ENCODE peak calls at places on chromosomes 2 and 18, in five cellular contexts. N is NCI-H510A, F is HFFc6, C is AG09309, U is GDM1. Q is an unnamed sample.
A peak's percentile ranks its signal among the peaks of the same experiment; 100 is the strongest.

GRCh38 chr2:237026981-237027711 is 58.5 kb upstream of the COPS8 start:
- DNase-seq in U (peak; percentile 37), F (peak; percentile 66), N (peak; percentile 59), C (peak; percentile 25), Q (peak; percentile 35)

GRCh38 chr2:9170458-9171130 is 36.0 kb upstream of the ASAP2 start:
- DNase-seq in U (no peak), F (no peak), C (no peak), N (peak; percentile 19), Q (no peak)

GRCh38 chr18:54209471-54210180 is 14.8 kb downstream of the MBD2 start:
- DNase-seq in C (no peak), U (no peak), F (no peak), N (no peak), Q (no peak)

GRCh38 chr2:70529663-70530062 is 24.0 kb downstream of the TGFA start:
- DNase-seq in N (no peak), F (no peak), C (no peak), U (no peak), Q (no peak)

GRCh38 chr18:6971823-6972478 is 145.6 kb downstream of the LAMA1 start:
- DNase-seq in N (no peak), C (no peak), F (no peak), U (no peak), Q (no peak)

GRCh38 chr2:171208648-171209047 is 48.0 kb upstream of the TLK1 start:
- DNase-seq in U (peak; percentile 4), C (no peak), N (no peak), F (no peak), Q (no peak)

GRCh38 chr2:29309090-29310054 is 194.2 kb downstream of the CLIP4 start:
- DNase-seq in F (peak; percentile 66), N (peak; percentile 6), U (peak; percentile 54), C (peak; percentile 27), Q (peak; percentile 27)

GRCh38 chr2:235358981-235359471 is 134.8 kb upstream of the AGAP1 start:
- DNase-seq in C (no peak), U (no peak), F (peak; percentile 62), N (no peak), Q (no peak)

GRCh38 chr2:191847764-191848163 is 876 bp upstream of the CAVIN2 start:
- DNase-seq in U (no peak), F (no peak), C (no peak), N (no peak), Q (no peak)

GRCh38 chr2:101116841-101117552 is 34.2 kb downstream of the TBC1D8 start:
- DNase-seq in C (no peak), F (no peak), N (no peak), U (no peak), Q (no peak)

GRCh38 chr2:100976634-100977391 is 25.3 kb upstream of the RPL31 start:
- DNase-seq in F (no peak), C (no peak), U (no peak), N (no peak), Q (peak; percentile 40)

GRCh38 chr2:236353594-236353942 is 89.4 kb upstream of the ASB18 start:
- DNase-seq in N (no peak), U (no peak), C (no peak), F (no peak), Q (no peak)

GRCh38 chr2:38182518-38183013 is 106.6 kb upstream of the CYP1B1 start:
- DNase-seq in F (no peak), C (no peak), N (no peak), U (no peak), Q (no peak)

GRCh38 chr2:152635635-152636298 is 81.5 kb downstream of the PRPF40A start:
- DNase-seq in F (peak; percentile 44), N (no peak), C (no peak), U (peak; percentile 21), Q (no peak)

GRCh38 chr2:162520959-162521358 is 177.0 kb downstream of the GCA start:
- DNase-seq in N (no peak), F (no peak), U (no peak), C (no peak), Q (no peak)

GRCh38 chr2:26970928-26971627 is 641 bp downstream of the MAPRE3 start:
- DNase-seq in N (no peak), U (no peak), F (no peak), C (no peak), Q (no peak)

GRCh38 chr18:73544032-73544431 is 603.6 kb downstream of the FBXO15 start:
- DNase-seq in U (no peak), N (no peak), C (no peak), F (no peak), Q (no peak)

GRCh38 chr2:136495636-136496035 is 269.7 kb upstream of the THSD7B start:
- DNase-seq in F (no peak), U (no peak), C (no peak), N (no peak), Q (no peak)

GRCh38 chr2:44897406-44897805 is 44.1 kb upstream of the SIX3 start:
- DNase-seq in N (no peak), U (no peak), C (no peak), F (no peak), Q (no peak)

GRCh38 chr2:23647563-23647962 is 262.6 kb downstream of the KLHL29 start:
- DNase-seq in N (no peak), U (no peak), F (no peak), C (no peak), Q (no peak)

GRCh38 chr2:225867071-225867470 is 467.6 kb downstream of the NYAP2 start:
- DNase-seq in C (no peak), F (no peak), N (no peak), U (no peak), Q (no peak)

GRCh38 chr2:64400103-64400728 is 53.7 kb upstream of the LGALSL start:
- DNase-seq in F (no peak), N (no peak), U (no peak), C (no peak), Q (no peak)

GRCh38 chr2:236608710-236609109 is 39.1 kb downstream of the ACKR3 start:
- DNase-seq in N (no peak), F (no peak), C (no peak), U (no peak), Q (no peak)

GRCh38 chr2:130154773-130155765 is 10.2 kb upstream of the CCDC74B start:
- DNase-seq in F (no peak), U (no peak), C (no peak), N (no peak), Q (no peak)

GRCh38 chr2:101327863-101328394 is 19.4 kb upstream of the RNF149 start:
- DNase-seq in F (no peak), N (peak; percentile 67), C (no peak), U (no peak), Q (no peak)

GRCh38 chr2:40187054-40187453 is 264.8 kb downstream of the SLC8A1 start:
- DNase-seq in F (no peak), N (no peak), U (no peak), C (no peak), Q (no peak)

GRCh38 chr2:96816836-96817702 is 1.0 kb downstream of the CNNM3 start:
- DNase-seq in C (peak; percentile 11), U (no peak), N (no peak), F (no peak), Q (no peak)